ENCODE peak calls at places on chromosomes 6 and 20, in six cellular contexts. R, Z, C, G, T and I are unnamed samples.

GRCh38 chr6:35146453-35146852 is 5.3 kb upstream of the TCP11 start:
- DNase-seq in R (peak; percentile 25), Z (peak; percentile 54), C (peak; percentile 52), G (peak; percentile 34), T (peak; percentile 55), I (peak; percentile 49)

GRCh38 chr20:38842558-38842981 is 37.1 kb downstream of the PPP1R16B start:
- DNase-seq in R (no peak), Z (no peak), C (no peak), G (no peak), T (no peak), I (no peak)

GRCh38 chr6:30361661-30362060 is 16.7 kb downstream of the RPP21 start:
- DNase-seq in R (no peak), Z (no peak), C (no peak), G (no peak), T (no peak), I (no peak)

GRCh38 chr6:21808045-21808470 is 214.5 kb downstream of the SOX4 start:
- DNase-seq in R (peak; percentile 21), Z (peak; percentile 39), C (peak; percentile 37), G (no peak), T (peak; percentile 78), I (no peak)

GRCh38 chr20:53227523-53227922 is 255.4 kb downstream of the TSHZ2 start:
- DNase-seq in R (no peak), Z (no peak), C (no peak), G (no peak), T (no peak), I (no peak)

GRCh38 chr6:82374481-82374880 is 10.9 kb downstream of the TPBG start:
- DNase-seq in R (no peak), Z (no peak), C (no peak), G (no peak), T (peak; percentile 50), I (no peak)

GRCh38 chr6:2791124-2792050 is 26.2 kb downstream of the WRNIP1 start:
- DNase-seq in R (peak; percentile 78), Z (no peak), C (peak; percentile 72), G (peak; percentile 41), T (peak; percentile 97), I (peak; percentile 74)

GRCh38 chr20:50224553-50225255 is 34.1 kb downstream of the CEBPB start:
- DNase-seq in R (peak; percentile 72), Z (no peak), C (peak; percentile 88), G (peak; percentile 68), T (peak; percentile 97), I (no peak)

GRCh38 chr6:32666420-32667300 is at the start of gene HLA-DQB1:
- DNase-seq in R (peak; percentile 57), Z (no peak), C (no peak), G (no peak), T (no peak), I (peak; percentile 37)

GRCh38 chr20:15061955-15062354 is 724.5 kb upstream of the FLRT3 start:
- DNase-seq in R (no peak), Z (no peak), C (no peak), G (no peak), T (no peak), I (no peak)

GRCh38 chr6:2658788-2659187 is 91.9 kb downstream of the MYLK4 start:
- DNase-seq in R (no peak), Z (no peak), C (no peak), G (no peak), T (no peak), I (no peak)

GRCh38 chr6:10315631-10316145 is 99.2 kb downstream of the TFAP2A start:
- DNase-seq in R (no peak), Z (no peak), C (no peak), G (no peak), T (no peak), I (no peak)

GRCh38 chr20:49691818-49692568 is 21.7 kb downstream of the B4GALT5 start:
- DNase-seq in R (no peak), Z (no peak), C (no peak), G (no peak), T (no peak), I (no peak)

GRCh38 chr6:33407132-33407718 is 3.6 kb upstream of the PHF1 start:
- DNase-seq in R (no peak), Z (no peak), C (no peak), G (no peak), T (peak; percentile 69), I (no peak)

GRCh38 chr6:157225575-157225995 is 97.7 kb downstream of the TMEM242 start:
- DNase-seq in R (no peak), Z (peak; percentile 39), C (no peak), G (no peak), T (no peak), I (no peak)

GRCh38 chr20:40506567-40506966 is 182.5 kb downstream of the MAFB start:
- DNase-seq in R (peak; percentile 77), Z (no peak), C (peak; percentile 94), G (peak; percentile 83), T (peak; percentile 80), I (peak; percentile 23)

GRCh38 chr6:150001295-150001990 is 23.9 kb downstream of the RAET1L start:
- DNase-seq in R (no peak), Z (no peak), C (no peak), G (no peak), T (no peak), I (no peak)

GRCh38 chr6:167119680-167120556 is 3.0 kb upstream of the CCR6 start:
- DNase-seq in R (no peak), Z (no peak), C (no peak), G (no peak), T (no peak), I (no peak)

GRCh38 chr20:48257833-48258232 is 472.6 kb upstream of the SULF2 start:
- DNase-seq in R (no peak), Z (no peak), C (no peak), G (no peak), T (no peak), I (no peak)

GRCh38 chr20:58330692-58331091 is 21.2 kb downstream of the RAB22A start:
- DNase-seq in R (peak; percentile 27), Z (no peak), C (peak; percentile 24), G (no peak), T (peak; percentile 28), I (no peak)

GRCh38 chr6:44341095-44341890 is 1.2 kb upstream of the SPATS1 start:
- DNase-seq in R (no peak), Z (no peak), C (no peak), G (no peak), T (no peak), I (no peak)

GRCh38 chr20:61118429-61119224 is 133.4 kb upstream of the CDH4 start:
- DNase-seq in R (no peak), Z (no peak), C (no peak), G (no peak), T (peak; percentile 85), I (no peak)

GRCh38 chr6:12208190-12208589 is 82.0 kb upstream of the EDN1 start:
- DNase-seq in R (peak; percentile 6), Z (no peak), C (peak; percentile 32), G (no peak), T (peak; percentile 27), I (no peak)

GRCh38 chr6:137171824-137172733 is 1.4 kb downstream of the IL22RA2 start:
- DNase-seq in R (no peak), Z (no peak), C (no peak), G (no peak), T (no peak), I (no peak)

GRCh38 chr20:31890646-31891045 is 20.2 kb downstream of the TTLL9 start:
- DNase-seq in R (no peak), Z (no peak), C (no peak), G (no peak), T (no peak), I (no peak)

GRCh38 chr6:53691252-53691651 is 25.7 kb upstream of the KLHL31 start:
- DNase-seq in R (no peak), Z (no peak), C (no peak), G (no peak), T (no peak), I (no peak)

DNA sequence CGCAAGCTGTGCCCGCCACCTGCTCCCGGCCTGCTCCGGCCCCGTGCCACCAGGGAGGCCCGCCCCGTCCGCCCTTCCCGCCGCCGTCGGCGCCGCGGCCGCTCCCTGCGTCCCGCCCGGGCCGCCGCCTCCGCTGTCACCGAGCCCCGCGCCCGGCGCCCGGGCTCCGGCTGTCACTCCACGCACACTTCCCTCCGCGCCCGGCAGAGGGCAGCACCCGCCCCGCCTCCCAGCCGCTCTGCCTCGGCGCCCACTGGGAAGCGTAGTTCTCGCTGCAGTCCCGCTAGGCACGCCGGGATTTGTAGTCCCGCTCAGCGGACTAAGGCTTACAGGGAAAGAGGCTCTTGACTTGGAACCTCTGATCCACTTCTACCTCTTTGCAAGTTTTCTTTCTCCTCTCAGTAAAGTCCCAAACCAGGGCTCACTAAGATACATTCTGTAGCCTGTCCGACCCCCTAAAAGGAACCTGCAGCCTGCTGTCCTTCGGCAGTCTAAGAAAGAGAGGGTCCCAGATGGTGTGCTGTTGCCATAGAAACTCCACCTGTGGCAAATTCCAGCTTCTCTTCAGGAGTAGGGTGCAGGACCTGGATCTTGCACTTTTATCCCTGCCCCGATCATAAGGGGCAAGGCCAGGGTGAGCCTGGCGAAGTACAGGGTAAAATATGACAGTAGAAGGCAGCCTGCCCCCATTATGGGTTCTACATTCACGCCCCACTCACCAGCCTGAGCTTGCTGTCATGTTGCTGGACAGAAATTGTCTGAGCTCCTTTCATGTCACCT is at the start of gene TFEB:
- DNase-seq in R (peak; percentile 95), Z (peak; percentile 98), C (peak; percentile 92), G (peak; percentile 92), T (peak; percentile 85), I (peak; percentile 90)
- TF ChIP-seq POLR2A in R (peak; percentile 28), Z (no peak), C (peak; percentile 50), G (peak; percentile 90), T (no peak), I (no peak)

GRCh38 chr6:131063028-131063763 is at the start of gene EPB41L2:
- DNase-seq in R (peak; percentile 89), Z (peak; percentile 93), C (peak; percentile 90), G (peak; percentile 70), T (peak; percentile 86), I (peak; percentile 72)
- TF ChIP-seq POLR2A in R (peak; percentile 14), Z (peak; percentile 76), C (peak; percentile 76), G (peak; percentile 52), T (peak; percentile 84), I (no peak)

DNA sequence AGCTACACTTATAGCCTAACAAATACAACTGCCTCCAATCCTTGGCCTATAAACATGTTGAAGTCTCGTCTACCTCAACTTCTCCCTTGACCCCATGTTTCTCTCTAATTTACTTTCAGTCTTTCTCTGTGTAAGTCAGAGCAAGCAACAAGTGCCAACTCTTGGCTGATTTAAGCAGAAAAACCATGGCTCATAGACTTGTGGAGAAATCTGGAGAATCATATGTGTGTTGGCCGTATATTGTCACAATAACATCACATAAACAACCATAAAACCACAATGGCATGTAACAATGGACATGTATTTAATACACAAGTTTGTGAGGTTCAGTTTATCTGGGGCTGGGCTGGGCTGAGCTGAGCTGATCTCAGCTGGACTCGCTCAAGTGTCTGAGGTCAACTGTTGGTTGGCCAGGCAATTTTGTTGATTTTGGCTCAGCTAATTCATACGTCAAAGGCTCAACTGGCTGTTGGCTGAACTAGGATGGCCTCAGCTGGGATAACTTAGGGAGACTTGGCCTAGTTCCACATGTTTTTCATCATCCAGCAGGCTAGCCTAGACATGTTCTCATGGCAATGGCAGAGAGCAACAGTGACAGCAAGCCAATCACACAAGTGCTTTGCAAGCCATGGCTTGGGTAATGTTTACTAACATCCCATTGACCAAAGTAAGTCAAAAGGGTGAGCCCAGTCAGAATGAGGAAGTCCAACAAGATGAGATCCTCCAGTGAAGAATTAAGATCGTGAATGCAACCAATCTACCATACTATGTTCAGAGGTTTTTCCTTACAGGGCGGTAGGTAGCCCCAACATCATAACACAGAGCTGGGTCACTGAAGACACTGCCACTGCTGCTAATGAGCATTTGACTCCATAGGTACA is 12.9 kb upstream of the TBC1D22B start:
- DNase-seq in R (peak; percentile 90), Z (no peak), C (peak; percentile 94), G (peak; percentile 69), T (peak; percentile 100), I (no peak)
- TF ChIP-seq POLR2A in R (no peak), Z (no peak), C (no peak), G (no peak), T (peak; percentile 66), I (no peak)

GRCh38 chr20:44428174-44429016 is 47.3 kb upstream of the TTPAL start:
- DNase-seq in R (no peak), Z (no peak), C (no peak), G (no peak), T (no peak), I (no peak)
- TF ChIP-seq POLR2A in R (no peak), Z (no peak), C (no peak), G (no peak), T (no peak), I (no peak)